ENCODE peak calls at places on chromosomes 7 and 10, in four cellular contexts. A is CD8-positive, alpha-beta T cell; J is PC-9; G is stomach. O is an unnamed sample. For H3K27me3, the result is how much of the 10 kb centered on the place peaks cover.

GRCh38 chr10:118953999-118954398 is 75.5 kb upstream of the NANOS1 start:
- DNase-seq in J (no peak), G (peak), A (no peak), O (no peak)

GRCh38 chr7:135723411-135723810 is 4.6 kb downstream of the SLC13A4 start:
- DNase-seq in A (no peak), G (no peak), J (no peak), O (no peak)

GRCh38 chr7:68121655-68122054 is 1125.0 kb downstream of the TYW1 start:
- DNase-seq in A (no peak), J (no peak), G (no peak), O (no peak)

GRCh38 chr10:123995461-123996131 is 97.8 kb downstream of the CHST15 start:
- DNase-seq in J (peak), G (peak), A (no peak), O (peak)

GRCh38 chr7:79454325-79454960 is 976 bp upstream of the MAGI2 start:
- DNase-seq in A (no peak), J (no peak), G (no peak), O (no peak)

GRCh38 chr7:135748770-135749169 is at the start of gene FAM180A:
- DNase-seq in J (no peak), A (no peak), G (no peak), O (no peak)

GRCh38 chr10:131625041-131625440 is 275.8 kb upstream of the PPP2R2D start:
- DNase-seq in A (no peak), G (no peak), J (no peak), O (no peak)

GRCh38 chr7:157412021-157412443 is 75.2 kb downstream of the DNAJB6 start:
- DNase-seq in J (no peak), G (no peak), A (no peak), O (no peak)

GRCh38 chr7:76333388-76334101 is 25.2 kb downstream of the YWHAG start:
- DNase-seq in A (no peak), J (no peak), G (peak), O (no peak)

GRCh38 chr7:11026452-11027359 is 53.0 kb downstream of the PHF14 start:
- DNase-seq in G (no peak), J (no peak), A (no peak), O (no peak)

GRCh38 chr7:115230882-115231508 is 309.1 kb downstream of the MDFIC start:
- DNase-seq in J (peak), G (no peak), A (no peak), O (peak)

DNA sequence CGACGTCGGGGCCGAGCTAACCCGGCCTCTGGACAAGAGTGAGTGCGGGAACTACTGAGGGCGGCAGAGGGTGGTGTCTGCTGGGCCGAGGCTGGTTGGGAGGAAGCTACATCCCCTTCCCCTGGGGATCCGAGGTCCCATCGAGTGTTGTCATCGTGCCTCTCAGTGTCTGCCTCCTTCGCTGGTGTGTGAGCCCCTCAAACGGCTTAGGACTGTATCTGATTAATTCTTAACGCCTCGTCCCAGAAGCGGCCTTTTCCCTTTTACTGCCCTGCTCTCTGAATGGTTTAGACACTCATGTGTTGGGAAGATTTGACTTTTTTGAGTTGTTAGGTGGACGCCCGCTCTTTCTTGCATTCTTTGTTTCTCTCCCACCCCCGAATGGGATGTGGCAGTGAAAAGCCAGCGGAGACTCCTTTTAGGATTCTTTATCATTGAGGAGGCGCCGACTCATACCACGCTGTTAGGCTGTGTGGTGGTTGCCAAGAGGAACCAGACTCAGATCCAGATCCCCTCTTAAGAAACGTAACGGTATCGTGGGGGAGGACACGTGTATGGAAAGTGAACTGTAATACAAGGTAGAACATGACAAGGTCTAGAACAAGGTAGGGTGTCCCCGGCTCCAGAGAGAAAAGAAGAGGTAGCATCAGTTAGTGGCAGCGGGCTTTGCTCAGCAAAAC is 631 bp downstream of the SUPV3L1 start:
- DNase-seq in J (no peak), A (no peak), G (no peak), O (no peak)
- TF ChIP-seq CTCF in J (no peak), A (no peak), G (no peak), O (no peak)

GRCh38 chr10:129163536-129163935 is 303.5 kb upstream of the MGMT start:
- DNase-seq in A (no peak), G (no peak), J (no peak), O (peak)
- H3K4me3 ChIP-seq in A (no peak), G (no peak), J (no peak), O (no peak)

GRCh38 chr7:91288208-91288824 is 24.1 kb downstream of the FZD1 start:
- DNase-seq in A (no peak), G (peak), J (no peak), O (no peak)
- H3K27me3 ChIP-seq in A (under half), G (under half), J (under half), O (under half)

DNA sequence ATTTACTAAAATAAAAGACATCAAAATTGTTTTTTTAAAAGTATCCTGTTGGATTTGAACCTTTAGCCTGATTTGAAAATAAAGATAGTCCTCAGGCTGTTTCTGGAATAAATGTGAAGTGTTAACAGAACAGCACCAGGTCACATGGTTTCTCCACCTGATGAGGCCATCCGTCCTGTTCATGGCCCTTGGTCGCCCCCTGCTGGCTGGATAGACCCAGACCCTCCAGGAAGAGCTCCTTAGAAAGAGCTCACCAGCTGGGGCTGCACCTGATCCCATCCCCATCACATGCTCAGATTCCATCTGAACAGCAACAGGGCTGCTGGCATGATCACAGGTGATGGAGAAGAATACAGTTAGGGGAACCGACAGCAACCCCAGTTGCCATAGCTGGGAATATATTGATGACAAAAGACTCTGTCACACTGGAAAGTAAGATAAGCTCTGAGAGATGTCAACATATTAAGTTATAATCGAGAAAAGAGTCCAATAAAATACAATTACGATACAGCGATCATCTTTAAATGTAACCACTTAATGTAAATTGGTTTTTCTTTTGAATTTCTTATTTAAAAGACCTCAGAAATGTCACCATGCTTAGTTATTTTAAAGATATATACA is 4.8 kb downstream of the OR2A14 start:
- DNase-seq in A (peak), J (peak), G (peak), O (peak)
- TF ChIP-seq CTCF in A (peak), J (peak), G (peak), O (peak)

GRCh38 chr10:34702093-34702952 is 112.8 kb downstream of the PARD3 start:
- DNase-seq in G (no peak), A (no peak), J (no peak), O (no peak)
- H3K4me3 ChIP-seq in G (no peak), A (no peak), J (no peak), O (no peak)

O was measured in kidney epithelial cell.